ENCODE peak calls at places on chromosome 17, in seven cellular contexts. B, K, X, V, U, C and H are unnamed samples.
A peak's percentile ranks its signal among the peaks of the same experiment; 100 is the strongest.

GRCh38 chr17:75073618-75074047 is 14.1 kb upstream of the SLC16A5 start:
- DNase-seq in B (no peak), U (no peak), X (no peak), C (no peak), V (peak; percentile 57), K (no peak), H (no peak)

GRCh38 chr17:82496529-82497434 is 22.8 kb upstream of the FOXK2 start:
- DNase-seq in V (peak; percentile 96), X (no peak), U (peak; percentile 85), C (no peak), K (peak; percentile 95), B (peak; percentile 75), H (peak; percentile 97)

GRCh38 chr17:40901981-40902862 is 17.2 kb upstream of the KRT20 start:
- DNase-seq in K (no peak), X (no peak), U (no peak), V (no peak), C (no peak), B (no peak), H (peak; percentile 95)

GRCh38 chr17:74923538-74924249 is 379 bp upstream of the OTOP2 start:
- DNase-seq in K (no peak), B (peak; percentile 96), V (peak; percentile 75), X (no peak), C (no peak), U (peak; percentile 90), H (peak; percentile 64)

GRCh38 chr17:50830994-50831393 is 4.4 kb upstream of the WFIKKN2 start:
- DNase-seq in X (no peak), B (no peak), K (no peak), U (no peak), V (peak; percentile 97), C (no peak), H (no peak)

GRCh38 chr17:68424861-68425260 is 32.4 kb downstream of the WIPI1 start:
- DNase-seq in C (no peak), B (no peak), U (no peak), X (no peak), K (no peak), V (no peak), H (no peak)

GRCh38 chr17:8159459-8160223 is 3.1 kb downstream of the VAMP2 start:
- DNase-seq in V (no peak), C (no peak), B (no peak), X (no peak), K (no peak), U (no peak), H (no peak)

GRCh38 chr17:8064590-8065019 is 22.9 kb downstream of the ALOX12B start:
- DNase-seq in K (no peak), V (no peak), C (no peak), X (no peak), B (no peak), U (no peak), H (no peak)

GRCh38 chr17:12256380-12256995 is 235.8 kb downstream of the MAP2K4 start:
- DNase-seq in V (peak; percentile 73), C (no peak), U (peak; percentile 26), K (peak; percentile 7), X (peak; percentile 53), B (peak; percentile 14), H (peak; percentile 55)

GRCh38 chr17:50268632-50269287 is 5.5 kb upstream of the TMEM92 start:
- DNase-seq in V (no peak), X (no peak), B (no peak), U (no peak), K (no peak), C (no peak), H (no peak)

GRCh38 chr17:49362723-49363117 is 670 bp upstream of the ZNF652 start:
- DNase-seq in X (no peak), B (no peak), C (no peak), U (no peak), K (no peak), V (no peak), H (no peak)

GRCh38 chr17:70772761-70773160 is 603.4 kb downstream of the KCNJ2 start:
- DNase-seq in V (no peak), B (no peak), U (no peak), C (no peak), K (no peak), X (no peak), H (no peak)

GRCh38 chr17:72725432-72726068 is 366.9 kb downstream of the SLC39A11 start:
- DNase-seq in C (no peak), B (peak; percentile 52), K (peak; percentile 37), V (peak; percentile 84), U (peak; percentile 14), X (no peak), H (peak; percentile 72)

GRCh38 chr17:1413281-1413791 is 13.3 kb upstream of the YWHAE start:
- DNase-seq in U (no peak), V (peak; percentile 43), K (no peak), B (peak; percentile 61), X (no peak), C (no peak), H (no peak)